ENCODE peak calls at places on chromosomes 2 and 18, in four cellular contexts. M is K562, Z is ovary, S is neuronal stem cell. N is an unnamed sample.

GRCh38 chr2:174522553-174522952 is 35.7 kb upstream of the GPR155 start:
- DNase-seq in M (no peak), S (no peak), Z (no peak), N (no peak)

GRCh38 chr2:113264713-113265403 is 13.9 kb downstream of the PAX8 start:
- DNase-seq in M (no peak), Z (no peak), S (no peak), N (no peak)

GRCh38 chr2:239054921-239055320 is 207.0 kb downstream of the TWIST2 start:
- DNase-seq in M (no peak), Z (peak; percentile 14), S (no peak), N (no peak)

GRCh38 chr2:130869441-130870160 is 32.9 kb downstream of the ARHGEF4 start:
- DNase-seq in S (no peak), M (no peak), Z (no peak), N (no peak)

GRCh38 chr2:216985658-216986141 is 125.8 kb upstream of the TNP1 start:
- DNase-seq in S (peak; percentile 9), M (no peak), Z (no peak), N (peak; percentile 79)

GRCh38 chr2:36459725-36460137 is 104.2 kb downstream of the CRIM1 start:
- DNase-seq in S (peak; percentile 26), M (peak; percentile 30), Z (no peak), N (peak; percentile 66)

GRCh38 chr2:18299423-18300212 is 260.8 kb downstream of the RDH14 start:
- DNase-seq in Z (no peak), S (peak; percentile 14), M (no peak), N (no peak)

GRCh38 chr2:163556511-163556910 is 179.3 kb downstream of the FIGN start:
- DNase-seq in S (no peak), M (no peak), Z (no peak), N (no peak)

GRCh38 chr2:216340280-216340631 is 32.0 kb downstream of the MARCHF4 start:
- DNase-seq in M (no peak), Z (no peak), S (no peak), N (no peak)

GRCh38 chr2:164754157-164755093 is 87.2 kb downstream of the COBLL1 start:
- DNase-seq in Z (no peak), M (no peak), S (no peak), N (no peak)

GRCh38 chr2:164757934-164758695 is 83.5 kb downstream of the COBLL1 start:
- DNase-seq in M (no peak), Z (no peak), S (no peak), N (no peak)

GRCh38 chr2:164761737-164762460 is 79.7 kb downstream of the COBLL1 start:
- DNase-seq in S (no peak), M (no peak), Z (no peak), N (no peak)

GRCh38 chr2:164756773-164757172 is 84.8 kb downstream of the COBLL1 start:
- DNase-seq in M (no peak), S (no peak), Z (no peak), N (no peak)
- H3K4me1 ChIP-seq in M (no peaks in the 10 kb centered on the region), S (no peaks in the 10 kb centered on the region), Z (peaks cover 6% of the 10 kb centered on the region), N (peaks cover 50% of the 10 kb centered on the region)

GRCh38 chr18:55334875-55335274 is 253.1 kb downstream of the TCF4 start:
- DNase-seq in Z (no peak), S (no peak), M (no peak), N (no peak)
- H3K4me1 ChIP-seq in Z (peaks cover 2% of the 10 kb centered on the region), S (peaks cover 7% of the 10 kb centered on the region), M (no peaks in the 10 kb centered on the region), N (peaks cover 9% of the 10 kb centered on the region)

GRCh38 chr18:58288922-58289797 is 245.1 kb downstream of the NEDD4L start:
- DNase-seq in S (no peak), Z (no peak), M (no peak), N (no peak)

GRCh38 chr18:58284699-58285490 is 240.9 kb downstream of the NEDD4L start:
- DNase-seq in S (no peak), Z (no peak), M (no peak), N (no peak)

GRCh38 chr18:58286793-58287625 is 243.0 kb downstream of the NEDD4L start:
- DNase-seq in S (no peak), M (no peak), Z (no peak), N (no peak)

GRCh38 chr18:58287626-58288289 is 243.7 kb downstream of the NEDD4L start:
- DNase-seq in Z (no peak), M (no peak), S (peak; percentile 14), N (no peak)

DNA sequence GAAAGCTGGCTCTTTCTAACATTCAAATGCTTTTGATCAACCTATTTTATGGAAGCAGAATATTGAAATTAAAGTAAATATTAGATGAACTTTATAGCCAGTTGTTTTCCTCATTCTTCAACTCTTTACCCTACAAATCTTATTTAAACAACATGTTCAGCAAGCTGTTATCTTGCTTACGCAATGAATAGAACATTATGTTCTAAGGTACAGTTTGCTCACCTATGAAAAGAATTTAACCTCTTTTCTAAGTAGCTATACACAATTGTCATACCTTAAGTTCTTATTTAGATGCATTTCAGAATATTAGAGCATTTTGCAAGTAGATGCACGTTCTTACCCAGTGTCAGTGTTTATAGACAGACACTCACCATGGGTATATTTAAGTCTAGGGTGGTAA is 241.7 kb downstream of the NEDD4L start:
- DNase-seq in Z (no peak), S (no peak), M (no peak), N (no peak)
- H3K4me1 ChIP-seq in Z (no peaks in the 10 kb centered on the region), S (peaks cover 10% of the 10 kb centered on the region), M (peaks cover 23% of the 10 kb centered on the region), N (peaks cover 12% of the 10 kb centered on the region)

DNA sequence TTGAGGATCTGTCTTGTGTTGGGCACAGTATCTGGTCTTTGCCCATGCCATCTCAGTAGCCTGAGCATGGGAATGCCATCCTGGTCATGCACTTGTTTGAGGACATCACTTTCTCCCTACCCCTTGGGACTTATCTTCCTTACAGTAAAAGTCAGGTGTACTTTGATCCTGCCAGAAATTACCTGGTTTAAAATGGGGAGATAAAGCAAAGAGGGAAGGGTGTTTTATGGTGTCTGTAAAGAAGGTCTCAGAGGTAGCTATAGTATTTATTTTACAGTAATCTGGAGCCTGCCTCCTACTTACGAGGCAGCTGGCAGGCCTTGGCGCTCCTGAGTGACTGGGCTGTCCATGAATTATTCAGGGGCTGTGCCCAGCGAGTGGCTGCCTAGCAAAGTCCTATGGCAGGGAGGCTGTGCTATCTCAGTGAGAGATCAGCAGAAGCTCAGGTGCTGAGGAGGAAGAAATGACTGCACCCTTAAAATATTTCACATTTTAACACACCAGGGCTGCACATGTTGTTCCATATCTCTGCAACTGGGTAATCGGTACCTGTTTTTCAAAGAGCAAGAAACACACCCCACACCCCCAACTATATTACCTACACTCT is 93.9 kb downstream of the SPTBN1 start:
- DNase-seq in Z (no peak), M (no peak), S (no peak), N (no peak)
- H3K4me1 ChIP-seq in Z (peaks cover 6% of the 10 kb centered on the region), M (peaks cover 13% of the 10 kb centered on the region), S (peaks cover 3% of the 10 kb centered on the region), N (peaks cover 88% of the 10 kb centered on the region)

GRCh38 chr2:12035956-12036639 is 289.7 kb downstream of the LPIN1 start:
- DNase-seq in S (no peak), Z (no peak), M (no peak), N (no peak)
- H3K4me1 ChIP-seq in S (no peaks in the 10 kb centered on the region), Z (no peaks in the 10 kb centered on the region), M (peaks cover 8% of the 10 kb centered on the region), N (no peaks in the 10 kb centered on the region)

GRCh38 chr2:224561234-224562005 is 23.7 kb downstream of the CUL3 start:
- DNase-seq in M (no peak), Z (no peak), S (no peak), N (no peak)
- H3K4me1 ChIP-seq in M (peaks cover 3% of the 10 kb centered on the region), Z (peaks cover 8% of the 10 kb centered on the region), S (no peaks in the 10 kb centered on the region), N (peaks cover 16% of the 10 kb centered on the region)

N was measured in esophagus muscularis mucosa.